ENCODE peak calls at places on chromosomes 6 and 20, in four cellular contexts. Y is epithelial cell of esophagus, D is amygdala, T is heart right ventricle. M is an unnamed sample.

GRCh38 chr6:3277851-3278416 is 19.2 kb downstream of the PSMG4 start:
- DNase-seq in Y (no peak), D (peak), T (no peak), M (no peak)

GRCh38 chr20:36399969-36400545 is 93.9 kb downstream of the DLGAP4 start:
- DNase-seq in T (no peak), Y (no peak), D (no peak), M (no peak)

GRCh38 chr6:26501482-26501986 is 1.4 kb downstream of the BTN1A1 start:
- DNase-seq in T (peak), Y (peak), D (peak), M (no peak)

GRCh38 chr20:19815553-19815991 is 57.5 kb downstream of the RIN2 start:
- DNase-seq in T (peak), D (no peak), Y (peak), M (no peak)

GRCh38 chr20:46695888-46696287 is 6.6 kb upstream of the TP53RK start:
- DNase-seq in D (no peak), T (no peak), Y (no peak), M (no peak)

GRCh38 chr20:10674684-10675455 is 1.1 kb upstream of the JAG1 start:
- DNase-seq in Y (peak), D (peak), T (peak), M (peak)

GRCh38 chr6:69343856-69344255 is 453.0 kb downstream of the LMBRD1 start:
- DNase-seq in Y (no peak), D (no peak), T (no peak), M (no peak)

GRCh38 chr20:36645998-36646397 is at the start of gene SLA2:
- DNase-seq in Y (no peak), D (no peak), T (no peak), M (no peak)

GRCh38 chr20:17634666-17635319 is 47.2 kb downstream of the RRBP1 start:
- DNase-seq in D (no peak), T (no peak), Y (no peak), M (peak)

GRCh38 chr6:27814665-27815424 is 97.4 kb downstream of the OR2B2 start:
- DNase-seq in T (peak), D (no peak), Y (peak), M (peak)

GRCh38 chr6:122200441-122200840 is 199.0 kb upstream of the HSF2 start:
- DNase-seq in D (no peak), T (no peak), Y (no peak), M (no peak)